ENCODE peak calls at places on chromosomes 2 and 18, in eight cellular contexts. B is mucosa of descending colon, S is NB4, E is stomach, T is OCI-LY7, M is choroid plexus epithelial cell, L is esophagus squamous epithelium, N is colonic mucosa. F is an unnamed sample.

GRCh38 chr2:71153585-71153984 is 23.2 kb downstream of the MPHOSPH10 start:
- DNase-seq in T (no peak), S (no peak), L (no peak), N (no peak), E (no peak), M (no peak), B (no peak), F (no peak)

GRCh38 chr2:161416294-161416632 is at the start of gene TBR1:
- DNase-seq in M (no peak), E (no peak), N (no peak), T (no peak), S (peak), B (no peak), L (no peak), F (peak)

GRCh38 chr2:20351555-20352229 is 1.0 kb upstream of the PUM2 start:
- DNase-seq in B (no peak), T (peak), L (no peak), S (peak), E (peak), N (peak), M (no peak), F (no peak)

GRCh38 chr2:231525248-231526163 is 4.7 kb downstream of the NMUR1 start:
- DNase-seq in S (no peak), T (no peak), B (no peak), N (no peak), E (no peak), M (no peak), L (no peak), F (no peak)

GRCh38 chr2:21423854-21424253 is 300.1 kb downstream of the TDRD15 start:
- DNase-seq in T (no peak), M (peak), E (no peak), S (no peak), L (no peak), B (no peak), N (no peak), F (no peak)

GRCh38 chr18:77597726-77598125 is 348.1 kb downstream of the GALR1 start:
- DNase-seq in T (no peak), N (no peak), M (peak), L (no peak), E (no peak), B (no peak), S (peak), F (no peak)

GRCh38 chr2:241775223-241776177 is 1.1 kb upstream of the GAL3ST2 start:
- DNase-seq in S (no peak), L (no peak), B (peak), T (no peak), N (peak), E (no peak), M (no peak), F (no peak)

GRCh38 chr18:26227051-26227672 is 917 bp downstream of the TAF4B start:
- DNase-seq in S (no peak), T (no peak), N (peak), B (no peak), L (no peak), M (peak), E (no peak), F (no peak)

GRCh38 chr2:74197983-74198460 is 393 bp upstream of the MTHFD2 start:
- DNase-seq in B (no peak), N (no peak), S (no peak), T (no peak), L (no peak), E (no peak), M (no peak), F (no peak)

GRCh38 chr2:114922076-114922475 is 479.6 kb downstream of the DPP10 start:
- DNase-seq in N (no peak), S (no peak), M (no peak), T (no peak), E (no peak), L (no peak), B (no peak), F (no peak)

GRCh38 chr2:58291726-58292430 is 50.8 kb upstream of the FANCL start:
- DNase-seq in B (no peak), L (no peak), S (no peak), N (no peak), E (no peak), T (no peak), M (no peak), F (no peak)

GRCh38 chr2:85951351-85952067 is 62.7 kb upstream of the ST3GAL5 start:
- DNase-seq in E (no peak), M (no peak), T (no peak), B (no peak), N (no peak), S (peak), L (no peak), F (no peak)

GRCh38 chr2:66334237-66335054 is 100.5 kb upstream of the MEIS1 start:
- DNase-seq in M (no peak), T (no peak), B (no peak), N (no peak), L (no peak), S (peak), E (no peak), F (no peak)

GRCh38 chr2:160062283-160063005 is at the start of gene PLA2R1:
- DNase-seq in N (peak), E (peak), S (no peak), B (peak), L (no peak), M (peak), T (no peak), F (peak)

GRCh38 chr2:148044322-148044721 is 23.4 kb downstream of the MBD5 start:
- DNase-seq in L (no peak), S (no peak), E (no peak), N (no peak), T (no peak), M (no peak), B (no peak), F (no peak)

GRCh38 chr2:954687-955000 is 4.0 kb downstream of the SNTG2 start:
- DNase-seq in B (no peak), M (no peak), S (no peak), N (no peak), T (no peak), E (no peak), L (no peak), F (no peak)

GRCh38 chr2:109517118-109517889 is 96.5 kb downstream of the SEPTIN10 start:
- DNase-seq in E (no peak), S (no peak), N (no peak), B (no peak), T (no peak), M (no peak), L (no peak), F (no peak)

GRCh38 chr18:27136208-27136535 is 48.9 kb downstream of the CHST9 start:
- DNase-seq in T (no peak), E (no peak), M (peak), N (no peak), S (no peak), B (no peak), L (no peak), F (no peak)

GRCh38 chr2:241312082-241312481 is 3.4 kb downstream of the HDLBP start:
- DNase-seq in N (no peak), S (peak), T (no peak), L (no peak), E (no peak), B (no peak), M (peak), F (no peak)

GRCh38 chr2:236629961-236630872 is 60.6 kb downstream of the ACKR3 start:
- DNase-seq in L (no peak), M (no peak), E (peak), N (no peak), B (no peak), S (no peak), T (no peak), F (no peak)

GRCh38 chr2:38446418-38446817 is 69.3 kb upstream of the ATL2 start:
- DNase-seq in M (no peak), N (no peak), T (no peak), B (no peak), S (no peak), L (no peak), E (no peak), F (no peak)
- TF ChIP-seq CTCF in M (no peak), N (no peak), T (no peak), B (no peak), S (no peak), L (no peak), E (no peak), F (no peak)

DNA sequence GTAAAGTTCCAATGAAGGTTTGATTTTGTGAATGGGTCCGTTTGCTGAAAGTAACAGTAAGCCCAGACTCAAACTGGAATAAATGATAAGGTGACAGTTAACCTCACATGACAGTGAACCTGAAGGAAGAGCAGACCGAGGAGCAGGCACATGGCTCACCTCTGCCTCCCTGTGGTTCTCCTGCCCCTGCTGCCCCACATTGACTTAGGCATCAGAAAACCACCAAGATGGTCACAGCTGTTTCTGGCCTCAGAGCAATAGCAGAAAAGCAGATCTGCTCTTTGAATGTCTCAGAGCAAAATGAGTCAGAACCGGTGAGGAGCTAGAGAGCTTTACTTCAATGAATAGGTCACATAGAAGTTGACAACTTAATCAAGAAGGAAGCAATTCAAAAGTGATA is 487.6 kb downstream of the METTL4 start:
- DNase-seq in B (no peak), N (no peak), E (no peak), L (no peak), S (peak), M (no peak), T (peak), F (no peak)
- TF ChIP-seq CTCF in B (no peak), N (no peak), E (no peak), L (no peak), S (peak), M (peak), T (peak), F (peak)

GRCh38 chr18:33195795-33196194 is 244.7 kb downstream of the CCDC178 start:
- DNase-seq in S (no peak), T (no peak), N (no peak), M (peak), E (no peak), L (no peak), B (no peak), F (no peak)

GRCh38 chr18:33205777-33206176 is 234.7 kb downstream of the CCDC178 start:
- DNase-seq in L (no peak), T (no peak), E (no peak), S (no peak), M (no peak), B (no peak), N (no peak), F (no peak)

GRCh38 chr18:33201509-33201926 is 239.0 kb downstream of the CCDC178 start:
- DNase-seq in S (peak), N (peak), T (no peak), M (peak), E (no peak), L (no peak), B (no peak), F (peak)
- TF ChIP-seq CTCF in S (peak), N (peak), T (peak), M (peak), E (no peak), L (peak), B (peak), F (peak)

GRCh38 chr2:171529914-171530313 is 7.6 kb downstream of the CYBRD1 start:
- DNase-seq in T (peak), S (peak), E (no peak), B (no peak), M (peak), L (no peak), N (no peak), F (no peak)
- TF ChIP-seq CTCF in T (peak), S (peak), E (no peak), B (no peak), M (peak), L (peak), N (peak), F (peak)

DNA sequence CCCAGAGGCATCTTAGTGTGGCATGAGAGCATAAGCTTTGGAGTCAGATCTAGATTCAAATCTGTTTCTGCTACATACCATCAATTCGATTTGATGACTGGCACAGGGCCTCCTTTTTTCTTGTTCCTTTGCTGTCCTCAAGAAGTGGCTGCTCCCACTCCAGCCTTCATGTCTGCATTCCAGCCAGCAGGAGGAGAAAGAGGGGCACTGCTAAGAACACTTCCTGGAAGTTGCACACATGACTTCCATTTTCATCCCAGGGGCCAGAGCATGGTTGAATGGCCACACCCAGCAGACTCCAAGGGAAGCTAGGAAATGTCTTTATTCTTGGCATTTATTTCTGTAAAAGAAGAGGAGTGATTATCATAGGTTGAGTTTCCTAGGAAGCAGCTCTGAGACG is 50.4 kb downstream of the EML6 start:
- DNase-seq in M (peak), B (no peak), E (no peak), N (no peak), T (no peak), S (no peak), L (no peak), F (no peak)
- TF ChIP-seq CTCF in M (peak), B (no peak), E (no peak), N (no peak), T (peak), S (no peak), L (no peak), F (peak)

DNA sequence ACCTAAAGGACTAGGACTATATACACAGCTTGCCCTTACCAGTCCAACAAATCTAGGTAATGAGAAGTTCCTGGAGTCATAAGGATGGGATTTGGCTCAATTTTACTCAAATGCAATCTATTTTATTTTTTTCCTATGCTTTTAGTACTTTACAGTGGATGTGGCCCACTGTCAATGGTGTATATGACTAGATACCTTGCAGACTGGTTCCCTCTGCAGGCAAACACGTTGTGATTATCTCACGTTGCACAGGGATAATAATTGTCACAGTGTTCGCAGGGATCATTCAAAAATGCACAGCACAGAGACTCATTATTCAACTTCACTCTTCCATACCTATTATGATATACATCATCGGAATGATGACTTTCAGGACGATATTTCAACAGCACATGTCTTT is 359.7 kb downstream of the MBD2 start:
- DNase-seq in L (no peak), B (no peak), N (no peak), S (no peak), M (peak), E (no peak), T (no peak), F (no peak)
- TF ChIP-seq CTCF in L (no peak), B (no peak), N (no peak), S (no peak), M (peak), E (no peak), T (no peak), F (no peak)

GRCh38 chr18:55447672-55448018 is 140.3 kb downstream of the TCF4 start:
- DNase-seq in N (no peak), S (no peak), T (peak), B (no peak), E (no peak), L (no peak), M (no peak), F (no peak)

GRCh38 chr18:55446996-55447671 is 140.9 kb downstream of the TCF4 start:
- DNase-seq in S (no peak), T (peak), E (no peak), N (no peak), L (no peak), M (no peak), B (no peak), F (no peak)

GRCh38 chr18:55452123-55452611 is 135.8 kb downstream of the TCF4 start:
- DNase-seq in N (no peak), E (no peak), T (no peak), L (no peak), B (no peak), S (no peak), M (no peak), F (no peak)

GRCh38 chr18:55448390-55448789 is 139.6 kb downstream of the TCF4 start:
- DNase-seq in T (peak), E (no peak), L (no peak), M (no peak), B (no peak), S (no peak), N (no peak), F (no peak)

DNA sequence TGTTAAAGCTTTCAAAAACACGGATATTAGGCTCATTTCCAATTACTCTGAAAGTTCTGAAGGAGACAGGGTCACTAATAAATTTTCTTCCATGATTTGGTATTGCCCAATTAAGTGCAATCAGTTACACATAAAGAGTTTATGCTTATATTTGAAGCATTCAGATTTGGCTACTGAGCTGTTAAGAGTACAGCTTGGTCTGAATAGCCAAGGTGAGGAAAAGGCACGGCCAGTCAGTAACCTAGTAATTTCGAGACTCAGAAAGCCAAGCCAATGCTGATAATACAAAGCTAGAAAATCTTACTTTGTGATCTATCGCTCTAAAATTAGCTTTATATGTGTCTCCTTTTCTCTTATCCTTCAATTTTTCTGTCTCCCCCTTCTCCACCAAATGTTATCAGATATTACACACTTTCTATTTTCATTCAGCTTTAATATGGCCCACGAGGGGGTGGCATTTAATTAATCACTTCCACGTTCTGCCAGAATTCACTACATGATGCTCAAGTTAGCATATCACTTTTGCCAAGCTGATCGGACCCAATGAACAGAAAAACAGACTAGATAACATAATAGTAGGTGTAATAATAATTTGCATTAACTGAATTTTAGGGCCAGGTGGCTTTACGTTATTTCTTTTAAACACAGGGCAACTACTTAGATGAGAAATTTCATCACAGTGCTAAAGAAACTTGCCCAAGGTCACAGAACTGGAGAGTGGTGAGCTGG is 138.4 kb downstream of the TCF4 start:
- DNase-seq in E (no peak), S (no peak), M (no peak), L (no peak), B (no peak), N (no peak), T (peak), F (no peak)
- TF ChIP-seq CTCF in E (no peak), S (no peak), M (no peak), L (no peak), B (no peak), N (no peak), T (peak), F (no peak)

GRCh38 chr2:38835015-38835601 is 40.6 kb downstream of the DHX57 start:
- DNase-seq in T (peak), M (peak), E (no peak), B (no peak), S (peak), L (no peak), N (no peak), F (peak)
- TF ChIP-seq CTCF in T (peak), M (peak), E (no peak), B (peak), S (peak), L (peak), N (no peak), F (peak)

GRCh38 chr2:135531231-135532197 is at the start of gene R3HDM1:
- DNase-seq in B (peak), N (peak), E (peak), T (peak), M (peak), S (peak), L (peak), F (peak)
- TF ChIP-seq CTCF in B (no peak), N (no peak), E (no peak), T (peak), M (no peak), S (no peak), L (no peak), F (no peak)